ENCODE peak calls at places on chromosomes 13 and 19, in six cellular contexts. One of them, this sample, is unnamed.

GRCh38 chr13:52414963-52415362 is 9.0 kb upstream of the THSD1 start:
- DNase-seq in EL: peak; percentile 72
- DNase-seq in NCI-H774: no peak
- DNase-seq in stimulated activated CD4-positive, alpha-beta T cell treated with anti-CD3 and anti-CD28 coated beads, Interleukin-4, amount 100 ng/mL, for 48 hours: no peak
- DNase-seq in HTR-8/SVneo: peak; percentile 42
- DNase-seq in foreskin fibroblast: peak; percentile 72
- DNase-seq in this sample: no peak

GRCh38 chr13:50379584-50379983 is 364.3 kb downstream of the KCNRG start:
- DNase-seq in foreskin fibroblast: peak; percentile 30
- DNase-seq in EL: no peak
- DNase-seq in HTR-8/SVneo: no peak
- DNase-seq in NCI-H774: no peak
- DNase-seq in stimulated activated CD4-positive, alpha-beta T cell treated with anti-CD3 and anti-CD28 coated beads, Interleukin-4, amount 100 ng/mL, for 48 hours: no peak
- DNase-seq in this sample: no peak

GRCh38 chr13:41622545-41623429 is 165.4 kb downstream of the RGCC start:
- DNase-seq in HTR-8/SVneo: no peak
- DNase-seq in foreskin fibroblast: peak; percentile 88
- DNase-seq in EL: peak; percentile 44
- DNase-seq in stimulated activated CD4-positive, alpha-beta T cell treated with anti-CD3 and anti-CD28 coated beads, Interleukin-4, amount 100 ng/mL, for 48 hours: no peak
- DNase-seq in NCI-H774: no peak
- DNase-seq in this sample: no peak

GRCh38 chr19:45599286-45599685 is 2.7 kb downstream of the GPR4 start:
- DNase-seq in HTR-8/SVneo: no peak
- DNase-seq in stimulated activated CD4-positive, alpha-beta T cell treated with anti-CD3 and anti-CD28 coated beads, Interleukin-4, amount 100 ng/mL, for 48 hours: no peak
- DNase-seq in foreskin fibroblast: no peak
- DNase-seq in EL: no peak
- DNase-seq in NCI-H774: no peak
- DNase-seq in this sample: no peak

GRCh38 chr13:39379118-39379517 is 223.9 kb downstream of the LHFPL6 start:
- DNase-seq in HTR-8/SVneo: no peak
- DNase-seq in EL: no peak
- DNase-seq in NCI-H774: no peak
- DNase-seq in stimulated activated CD4-positive, alpha-beta T cell treated with anti-CD3 and anti-CD28 coated beads, Interleukin-4, amount 100 ng/mL, for 48 hours: no peak
- DNase-seq in foreskin fibroblast: no peak
- DNase-seq in this sample: no peak

GRCh38 chr19:3365447-3366103 is 808 bp upstream of the NFIC start:
- DNase-seq in foreskin fibroblast: peak; percentile 87
- DNase-seq in HTR-8/SVneo: peak; percentile 54
- DNase-seq in NCI-H774: peak; percentile 24
- DNase-seq in EL: peak; percentile 78
- DNase-seq in stimulated activated CD4-positive, alpha-beta T cell treated with anti-CD3 and anti-CD28 coated beads, Interleukin-4, amount 100 ng/mL, for 48 hours: no peak
- DNase-seq in this sample: no peak

GRCh38 chr13:98141938-98142426 is 912 bp upstream of the FARP1 start:
- DNase-seq in foreskin fibroblast: peak; percentile 34
- DNase-seq in HTR-8/SVneo: no peak
- DNase-seq in EL: no peak
- DNase-seq in stimulated activated CD4-positive, alpha-beta T cell treated with anti-CD3 and anti-CD28 coated beads, Interleukin-4, amount 100 ng/mL, for 48 hours: no peak
- DNase-seq in NCI-H774: no peak
- DNase-seq in this sample: no peak

GRCh38 chr19:5396963-5397362 is 56.4 kb upstream of the PTPRS start:
- DNase-seq in HTR-8/SVneo: no peak
- DNase-seq in foreskin fibroblast: no peak
- DNase-seq in EL: no peak
- DNase-seq in stimulated activated CD4-positive, alpha-beta T cell treated with anti-CD3 and anti-CD28 coated beads, Interleukin-4, amount 100 ng/mL, for 48 hours: no peak
- DNase-seq in NCI-H774: no peak
- DNase-seq in this sample: no peak

GRCh38 chr13:100443998-100444328 is 144.6 kb downstream of the GGACT start:
- DNase-seq in foreskin fibroblast: no peak
- DNase-seq in EL: peak; percentile 61
- DNase-seq in NCI-H774: no peak
- DNase-seq in stimulated activated CD4-positive, alpha-beta T cell treated with anti-CD3 and anti-CD28 coated beads, Interleukin-4, amount 100 ng/mL, for 48 hours: no peak
- DNase-seq in HTR-8/SVneo: no peak
- DNase-seq in this sample: no peak

GRCh38 chr19:39182174-39182505 is 14.6 kb upstream of the NCCRP1 start:
- DNase-seq in HTR-8/SVneo: no peak
- DNase-seq in EL: no peak
- DNase-seq in NCI-H774: no peak
- DNase-seq in foreskin fibroblast: peak; percentile 55
- DNase-seq in stimulated activated CD4-positive, alpha-beta T cell treated with anti-CD3 and anti-CD28 coated beads, Interleukin-4, amount 100 ng/mL, for 48 hours: no peak
- DNase-seq in this sample: no peak

GRCh38 chr19:55173717-55174409 is 6.2 kb downstream of the SYT5 start:
- DNase-seq in HTR-8/SVneo: peak; percentile 84
- DNase-seq in foreskin fibroblast: peak; percentile 95
- DNase-seq in stimulated activated CD4-positive, alpha-beta T cell treated with anti-CD3 and anti-CD28 coated beads, Interleukin-4, amount 100 ng/mL, for 48 hours: peak; percentile 42
- DNase-seq in EL: peak; percentile 90
- DNase-seq in NCI-H774: peak; percentile 74
- DNase-seq in this sample: peak; percentile 59

GRCh38 chr13:72643339-72643989 is 84.0 kb downstream of the MZT1 start:
- DNase-seq in foreskin fibroblast: peak; percentile 22
- DNase-seq in stimulated activated CD4-positive, alpha-beta T cell treated with anti-CD3 and anti-CD28 coated beads, Interleukin-4, amount 100 ng/mL, for 48 hours: peak; percentile 56
- DNase-seq in EL: peak; percentile 45
- DNase-seq in NCI-H774: no peak
- DNase-seq in HTR-8/SVneo: no peak
- DNase-seq in this sample: no peak

GRCh38 chr13:98888222-98888889 is 89.5 kb downstream of the DOCK9 start:
- DNase-seq in stimulated activated CD4-positive, alpha-beta T cell treated with anti-CD3 and anti-CD28 coated beads, Interleukin-4, amount 100 ng/mL, for 48 hours: no peak
- DNase-seq in foreskin fibroblast: no peak
- DNase-seq in HTR-8/SVneo: no peak
- DNase-seq in NCI-H774: no peak
- DNase-seq in EL: no peak
- DNase-seq in this sample: no peak

GRCh38 chr19:3163230-3163886 is 15.2 kb upstream of the S1PR4 start:
- DNase-seq in EL: peak; percentile 70
- DNase-seq in NCI-H774: peak; percentile 54
- DNase-seq in foreskin fibroblast: peak; percentile 77
- DNase-seq in stimulated activated CD4-positive, alpha-beta T cell treated with anti-CD3 and anti-CD28 coated beads, Interleukin-4, amount 100 ng/mL, for 48 hours: peak; percentile 67
- DNase-seq in HTR-8/SVneo: peak; percentile 86
- DNase-seq in this sample: peak; percentile 37

GRCh38 chr19:36489920-36490415 is 607 bp upstream of the ZNF566 start:
- DNase-seq in HTR-8/SVneo: peak; percentile 94
- DNase-seq in stimulated activated CD4-positive, alpha-beta T cell treated with anti-CD3 and anti-CD28 coated beads, Interleukin-4, amount 100 ng/mL, for 48 hours: peak; percentile 63
- DNase-seq in NCI-H774: peak; percentile 82
- DNase-seq in foreskin fibroblast: peak; percentile 96
- DNase-seq in EL: peak; percentile 95
- DNase-seq in this sample: no peak

GRCh38 chr13:20126460-20127262 is 34.2 kb downstream of the GJA3 start:
- DNase-seq in NCI-H774: no peak
- DNase-seq in EL: no peak
- DNase-seq in foreskin fibroblast: no peak
- DNase-seq in stimulated activated CD4-positive, alpha-beta T cell treated with anti-CD3 and anti-CD28 coated beads, Interleukin-4, amount 100 ng/mL, for 48 hours: no peak
- DNase-seq in HTR-8/SVneo: no peak
- DNase-seq in this sample: no peak

GRCh38 chr13:70568571-70568970 is 460.3 kb upstream of the KLHL1 start:
- DNase-seq in EL: peak; percentile 2
- DNase-seq in NCI-H774: no peak
- DNase-seq in stimulated activated CD4-positive, alpha-beta T cell treated with anti-CD3 and anti-CD28 coated beads, Interleukin-4, amount 100 ng/mL, for 48 hours: no peak
- DNase-seq in HTR-8/SVneo: peak; percentile 4
- DNase-seq in foreskin fibroblast: peak; percentile 28
- DNase-seq in this sample: no peak

GRCh38 chr19:2668188-2668763 is 34.2 kb downstream of the GNG7 start:
- DNase-seq in foreskin fibroblast: no peak
- DNase-seq in NCI-H774: no peak
- DNase-seq in stimulated activated CD4-positive, alpha-beta T cell treated with anti-CD3 and anti-CD28 coated beads, Interleukin-4, amount 100 ng/mL, for 48 hours: no peak
- DNase-seq in HTR-8/SVneo: no peak
- DNase-seq in EL: no peak
- DNase-seq in this sample: no peak

GRCh38 chr13:36924001-36924400 is 4.0 kb upstream of the SMAD9 start:
- DNase-seq in foreskin fibroblast: no peak
- DNase-seq in stimulated activated CD4-positive, alpha-beta T cell treated with anti-CD3 and anti-CD28 coated beads, Interleukin-4, amount 100 ng/mL, for 48 hours: no peak
- DNase-seq in EL: no peak
- DNase-seq in NCI-H774: no peak
- DNase-seq in HTR-8/SVneo: no peak
- DNase-seq in this sample: no peak

GRCh38 chr19:1098177-1099051 is 3.2 kb upstream of the POLR2E start:
- DNase-seq in EL: no peak
- DNase-seq in HTR-8/SVneo: no peak
- DNase-seq in NCI-H774: peak; percentile 93
- DNase-seq in stimulated activated CD4-positive, alpha-beta T cell treated with anti-CD3 and anti-CD28 coated beads, Interleukin-4, amount 100 ng/mL, for 48 hours: no peak
- DNase-seq in foreskin fibroblast: peak; percentile 62
- DNase-seq in this sample: no peak

GRCh38 chr19:1233361-1233667 is 4.5 kb downstream of the CBARP start:
- DNase-seq in stimulated activated CD4-positive, alpha-beta T cell treated with anti-CD3 and anti-CD28 coated beads, Interleukin-4, amount 100 ng/mL, for 48 hours: no peak
- DNase-seq in foreskin fibroblast: no peak
- DNase-seq in HTR-8/SVneo: no peak
- DNase-seq in EL: no peak
- DNase-seq in NCI-H774: no peak
- DNase-seq in this sample: no peak

GRCh38 chr19:32674153-32674958 is 624 bp downstream of the ANKRD27 start:
- DNase-seq in stimulated activated CD4-positive, alpha-beta T cell treated with anti-CD3 and anti-CD28 coated beads, Interleukin-4, amount 100 ng/mL, for 48 hours: no peak
- DNase-seq in NCI-H774: no peak
- DNase-seq in HTR-8/SVneo: no peak
- DNase-seq in foreskin fibroblast: peak; percentile 39
- DNase-seq in EL: no peak
- DNase-seq in this sample: no peak

GRCh38 chr13:55410398-55411330 is 1730.1 kb upstream of the PRR20A start:
- DNase-seq in HTR-8/SVneo: no peak
- DNase-seq in foreskin fibroblast: no peak
- DNase-seq in EL: no peak
- DNase-seq in stimulated activated CD4-positive, alpha-beta T cell treated with anti-CD3 and anti-CD28 coated beads, Interleukin-4, amount 100 ng/mL, for 48 hours: no peak
- DNase-seq in NCI-H774: no peak
- DNase-seq in this sample: no peak